ENCODE peak calls at places on chromosomes 11 and 22, in seven cellular contexts. One of them, this sample, is unnamed.

GRCh38 chr22:37173709-37174108 is 14.3 kb downstream of the C1QTNF6 start:
- DNase-seq in psoas muscle: peak
- DNase-seq in transverse colon: no peak
- DNase-seq in colonic mucosa: no peak
- DNase-seq in thoracic aorta: no peak
- DNase-seq in esophagus squamous epithelium: no peak
- DNase-seq in cardiac muscle cell: peak
- DNase-seq in this sample: no peak

GRCh38 chr11:47950396-47950795 is 30.0 kb upstream of the PTPRJ start:
- DNase-seq in psoas muscle: no peak
- DNase-seq in transverse colon: peak
- DNase-seq in colonic mucosa: no peak
- DNase-seq in thoracic aorta: no peak
- DNase-seq in esophagus squamous epithelium: no peak
- DNase-seq in cardiac muscle cell: peak
- DNase-seq in this sample: no peak

GRCh38 chr11:118785362-118785761 is 5.6 kb downstream of the DDX6 start:
- DNase-seq in psoas muscle: no peak
- DNase-seq in transverse colon: no peak
- DNase-seq in colonic mucosa: no peak
- DNase-seq in thoracic aorta: no peak
- DNase-seq in esophagus squamous epithelium: no peak
- DNase-seq in cardiac muscle cell: peak
- DNase-seq in this sample: no peak

GRCh38 chr11:75276696-75277095 is 36.1 kb downstream of the TPBGL start:
- DNase-seq in psoas muscle: no peak
- DNase-seq in transverse colon: no peak
- DNase-seq in colonic mucosa: no peak
- DNase-seq in thoracic aorta: no peak
- DNase-seq in esophagus squamous epithelium: no peak
- DNase-seq in cardiac muscle cell: no peak
- DNase-seq in this sample: peak

GRCh38 chr11:10695821-10696220 is 2.3 kb upstream of the IRAG1 start:
- DNase-seq in psoas muscle: no peak
- DNase-seq in transverse colon: no peak
- DNase-seq in colonic mucosa: no peak
- DNase-seq in thoracic aorta: no peak
- DNase-seq in esophagus squamous epithelium: no peak
- DNase-seq in cardiac muscle cell: no peak
- DNase-seq in this sample: no peak

GRCh38 chr11:8814209-8814922 is 96.6 kb upstream of the AKIP1 start:
- DNase-seq in psoas muscle: no peak
- DNase-seq in transverse colon: peak
- DNase-seq in colonic mucosa: peak
- DNase-seq in thoracic aorta: no peak
- DNase-seq in esophagus squamous epithelium: no peak
- DNase-seq in cardiac muscle cell: no peak
- DNase-seq in this sample: no peak

GRCh38 chr11:46309669-46310288 is 32.3 kb downstream of the CREB3L1 start:
- DNase-seq in psoas muscle: no peak
- DNase-seq in transverse colon: no peak
- DNase-seq in colonic mucosa: no peak
- DNase-seq in thoracic aorta: no peak
- DNase-seq in esophagus squamous epithelium: no peak
- DNase-seq in cardiac muscle cell: no peak
- DNase-seq in this sample: no peak

GRCh38 chr22:36358533-36359171 is 29.1 kb downstream of the MYH9 start:
- DNase-seq in psoas muscle: no peak
- DNase-seq in transverse colon: no peak
- DNase-seq in colonic mucosa: no peak
- DNase-seq in thoracic aorta: no peak
- DNase-seq in esophagus squamous epithelium: no peak
- DNase-seq in cardiac muscle cell: no peak
- DNase-seq in this sample: no peak

GRCh38 chr11:1880746-1881441 is 10.8 kb downstream of the PRR33 start:
- DNase-seq in psoas muscle: no peak
- DNase-seq in transverse colon: no peak
- DNase-seq in colonic mucosa: peak
- DNase-seq in thoracic aorta: no peak
- DNase-seq in esophagus squamous epithelium: no peak
- DNase-seq in cardiac muscle cell: no peak
- DNase-seq in this sample: no peak

GRCh38 chr11:80443177-80443576 is 1002.3 kb upstream of the TENM4 start:
- DNase-seq in psoas muscle: no peak
- DNase-seq in transverse colon: no peak
- DNase-seq in colonic mucosa: no peak
- DNase-seq in thoracic aorta: no peak
- DNase-seq in esophagus squamous epithelium: no peak
- DNase-seq in cardiac muscle cell: peak
- DNase-seq in this sample: no peak

GRCh38 chr11:69342588-69343330 is 48.8 kb downstream of the MYEOV start:
- DNase-seq in psoas muscle: no peak
- DNase-seq in transverse colon: no peak
- DNase-seq in colonic mucosa: peak
- DNase-seq in thoracic aorta: no peak
- DNase-seq in esophagus squamous epithelium: no peak
- DNase-seq in cardiac muscle cell: no peak
- DNase-seq in this sample: no peak

GRCh38 chr11:121886005-121886739 is 229.8 kb downstream of the BLID start:
- DNase-seq in psoas muscle: peak
- DNase-seq in transverse colon: no peak
- DNase-seq in colonic mucosa: no peak
- DNase-seq in thoracic aorta: no peak
- DNase-seq in esophagus squamous epithelium: no peak
- DNase-seq in cardiac muscle cell: peak
- DNase-seq in this sample: no peak

GRCh38 chr11:70220920-70221319 is 17.8 kb downstream of the FADD start:
- DNase-seq in psoas muscle: no peak
- DNase-seq in transverse colon: no peak
- DNase-seq in colonic mucosa: no peak
- DNase-seq in thoracic aorta: no peak
- DNase-seq in esophagus squamous epithelium: no peak
- DNase-seq in cardiac muscle cell: peak
- DNase-seq in this sample: no peak

GRCh38 chr11:3206922-3207204 is 11.8 kb downstream of the MRGPRG start:
- DNase-seq in psoas muscle: no peak
- DNase-seq in transverse colon: no peak
- DNase-seq in colonic mucosa: no peak
- DNase-seq in thoracic aorta: no peak
- DNase-seq in esophagus squamous epithelium: no peak
- DNase-seq in cardiac muscle cell: no peak
- DNase-seq in this sample: no peak

GRCh38 chr22:46415816-46416536 is 80.5 kb downstream of the TRMU start:
- DNase-seq in psoas muscle: no peak
- DNase-seq in transverse colon: no peak
- DNase-seq in colonic mucosa: no peak
- DNase-seq in thoracic aorta: no peak
- DNase-seq in esophagus squamous epithelium: no peak
- DNase-seq in cardiac muscle cell: peak
- DNase-seq in this sample: no peak

GRCh38 chr22:24920029-24920428 is 26.5 kb downstream of the LHFPL7 start:
- DNase-seq in psoas muscle: no peak
- DNase-seq in transverse colon: no peak
- DNase-seq in colonic mucosa: no peak
- DNase-seq in thoracic aorta: no peak
- DNase-seq in esophagus squamous epithelium: no peak
- DNase-seq in cardiac muscle cell: no peak
- DNase-seq in this sample: no peak

GRCh38 chr11:43555811-43556210 is 124.7 kb upstream of the HSD17B12 start:
- DNase-seq in psoas muscle: no peak
- DNase-seq in transverse colon: no peak
- DNase-seq in colonic mucosa: no peak
- DNase-seq in thoracic aorta: no peak
- DNase-seq in esophagus squamous epithelium: no peak
- DNase-seq in cardiac muscle cell: peak
- DNase-seq in this sample: no peak

GRCh38 chr11:21295508-21295907 is 626.1 kb downstream of the NELL1 start:
- DNase-seq in psoas muscle: no peak
- DNase-seq in transverse colon: no peak
- DNase-seq in colonic mucosa: no peak
- DNase-seq in thoracic aorta: no peak
- DNase-seq in esophagus squamous epithelium: no peak
- DNase-seq in cardiac muscle cell: peak
- DNase-seq in this sample: no peak

GRCh38 chr11:112044961-112045360 is 19.8 kb downstream of the DLAT start:
- DNase-seq in psoas muscle: no peak
- DNase-seq in transverse colon: no peak
- DNase-seq in colonic mucosa: no peak
- DNase-seq in thoracic aorta: no peak
- DNase-seq in esophagus squamous epithelium: no peak
- DNase-seq in cardiac muscle cell: no peak
- DNase-seq in this sample: no peak

GRCh38 chr22:37267661-37268413 is 14.5 kb upstream of the CYTH4 start:
- DNase-seq in psoas muscle: no peak
- DNase-seq in transverse colon: no peak
- DNase-seq in colonic mucosa: no peak
- DNase-seq in thoracic aorta: no peak
- DNase-seq in esophagus squamous epithelium: no peak
- DNase-seq in cardiac muscle cell: no peak
- DNase-seq in this sample: no peak

GRCh38 chr11:113986351-113987140 is 11.6 kb downstream of the HTR3A start:
- DNase-seq in psoas muscle: no peak
- DNase-seq in transverse colon: no peak
- DNase-seq in colonic mucosa: no peak
- DNase-seq in thoracic aorta: no peak
- DNase-seq in esophagus squamous epithelium: no peak
- DNase-seq in cardiac muscle cell: no peak
- DNase-seq in this sample: no peak

GRCh38 chr22:19984201-19984753 is 32.3 kb downstream of the ARVCF start:
- DNase-seq in psoas muscle: peak
- DNase-seq in transverse colon: no peak
- DNase-seq in colonic mucosa: no peak
- DNase-seq in thoracic aorta: peak
- DNase-seq in esophagus squamous epithelium: no peak
- DNase-seq in cardiac muscle cell: no peak
- DNase-seq in this sample: no peak

GRCh38 chr11:56045538-56045937 is 18.1 kb downstream of the OR5AS1 start:
- DNase-seq in psoas muscle: no peak
- DNase-seq in transverse colon: no peak
- DNase-seq in colonic mucosa: no peak
- DNase-seq in thoracic aorta: no peak
- DNase-seq in esophagus squamous epithelium: no peak
- DNase-seq in cardiac muscle cell: no peak
- DNase-seq in this sample: no peak

GRCh38 chr11:56048480-56048879 is 21.0 kb downstream of the OR5AS1 start:
- DNase-seq in psoas muscle: no peak
- DNase-seq in transverse colon: no peak
- DNase-seq in colonic mucosa: no peak
- DNase-seq in thoracic aorta: no peak
- DNase-seq in esophagus squamous epithelium: no peak
- DNase-seq in cardiac muscle cell: no peak
- DNase-seq in this sample: no peak
- TF ChIP-seq CTCF in psoas muscle: no peak
- TF ChIP-seq CTCF in transverse colon: no peak
- TF ChIP-seq CTCF in colonic mucosa: no peak
- TF ChIP-seq CTCF in thoracic aorta: no peak
- TF ChIP-seq CTCF in esophagus squamous epithelium: no peak
- TF ChIP-seq CTCF in cardiac muscle cell: no peak
- TF ChIP-seq CTCF in this sample: no peak

DNA sequence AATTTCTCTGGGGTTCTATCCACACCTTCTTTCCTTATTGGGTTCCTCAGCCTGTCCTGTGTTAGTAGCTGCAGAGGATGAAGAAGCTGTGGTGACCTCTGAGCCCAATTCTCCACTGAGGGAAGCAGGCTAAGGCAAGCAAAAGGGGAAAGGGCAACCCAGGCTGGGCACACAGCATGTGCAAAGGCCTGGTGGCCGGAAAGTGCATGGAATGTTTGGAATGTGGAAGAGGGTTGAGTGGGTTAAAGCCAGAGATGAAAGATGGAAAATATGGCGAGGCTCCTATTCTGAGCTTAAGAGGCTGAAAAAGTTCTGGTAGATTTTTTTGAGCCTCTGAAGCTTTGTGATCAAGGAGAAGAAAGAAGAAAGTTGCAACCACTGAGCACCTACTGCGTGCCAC is 247.1 kb downstream of the MIAT start:
- DNase-seq in psoas muscle: no peak
- DNase-seq in transverse colon: no peak
- DNase-seq in colonic mucosa: no peak
- DNase-seq in thoracic aorta: no peak
- DNase-seq in esophagus squamous epithelium: no peak
- DNase-seq in cardiac muscle cell: no peak
- DNase-seq in this sample: no peak
- H3K4me3 ChIP-seq in psoas muscle: no peak
- H3K4me3 ChIP-seq in transverse colon: no peak
- H3K4me3 ChIP-seq in colonic mucosa: no peak
- H3K4me3 ChIP-seq in thoracic aorta: no peak
- H3K4me3 ChIP-seq in esophagus squamous epithelium: no peak
- H3K4me3 ChIP-seq in cardiac muscle cell: no peak
- H3K4me3 ChIP-seq in this sample: no peak

GRCh38 chr22:42959472-42960145 is 55.3 kb downstream of the PACSIN2 start:
- DNase-seq in psoas muscle: peak
- DNase-seq in transverse colon: peak
- DNase-seq in colonic mucosa: peak
- DNase-seq in thoracic aorta: no peak
- DNase-seq in esophagus squamous epithelium: no peak
- DNase-seq in cardiac muscle cell: peak
- DNase-seq in this sample: peak

GRCh38 chr22:42955842-42956241 is 59.1 kb downstream of the PACSIN2 start:
- DNase-seq in psoas muscle: no peak
- DNase-seq in transverse colon: no peak
- DNase-seq in colonic mucosa: no peak
- DNase-seq in thoracic aorta: no peak
- DNase-seq in esophagus squamous epithelium: no peak
- DNase-seq in cardiac muscle cell: no peak
- DNase-seq in this sample: no peak

GRCh38 chr22:42958937-42959336 is 56.0 kb downstream of the PACSIN2 start:
- DNase-seq in psoas muscle: no peak
- DNase-seq in transverse colon: no peak
- DNase-seq in colonic mucosa: no peak
- DNase-seq in thoracic aorta: no peak
- DNase-seq in esophagus squamous epithelium: no peak
- DNase-seq in cardiac muscle cell: no peak
- DNase-seq in this sample: no peak

GRCh38 chr22:42957958-42958357 is 57.0 kb downstream of the PACSIN2 start:
- DNase-seq in psoas muscle: no peak
- DNase-seq in transverse colon: no peak
- DNase-seq in colonic mucosa: no peak
- DNase-seq in thoracic aorta: no peak
- DNase-seq in esophagus squamous epithelium: no peak
- DNase-seq in cardiac muscle cell: no peak
- DNase-seq in this sample: no peak

DNA sequence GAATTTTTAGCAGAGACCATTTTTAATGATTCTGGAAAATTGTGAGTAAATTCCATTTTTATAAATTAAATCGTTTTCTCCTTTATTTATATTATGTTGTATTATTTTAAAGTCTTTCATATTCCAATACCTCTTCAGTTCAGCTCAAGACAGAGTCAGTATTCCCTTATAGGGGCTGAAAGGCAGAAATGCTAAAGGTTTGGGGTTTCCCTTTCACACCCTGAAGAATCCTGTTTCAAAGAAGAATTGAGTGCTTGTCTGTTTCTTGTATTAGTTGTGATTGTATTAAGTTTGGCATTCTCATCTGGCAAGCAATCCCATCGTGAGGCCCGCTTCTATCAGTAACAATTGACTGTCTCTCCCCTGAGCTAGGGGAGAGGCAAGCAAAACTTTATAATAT is 57.4 kb downstream of the PACSIN2 start:
- DNase-seq in psoas muscle: no peak
- DNase-seq in transverse colon: no peak
- DNase-seq in colonic mucosa: no peak
- DNase-seq in thoracic aorta: no peak
- DNase-seq in esophagus squamous epithelium: no peak
- DNase-seq in cardiac muscle cell: no peak
- DNase-seq in this sample: no peak
- H3K27ac ChIP-seq in psoas muscle: no peak
- H3K27ac ChIP-seq in transverse colon: peak
- H3K27ac ChIP-seq in colonic mucosa: no peak
- H3K27ac ChIP-seq in thoracic aorta: no peak
- H3K27ac ChIP-seq in esophagus squamous epithelium: peak
- H3K27ac ChIP-seq in cardiac muscle cell: no peak
- H3K27ac ChIP-seq in this sample: no peak

GRCh38 chr11:34565417-34566208 is 52.0 kb upstream of the ELF5 start:
- DNase-seq in psoas muscle: no peak
- DNase-seq in transverse colon: no peak
- DNase-seq in colonic mucosa: peak
- DNase-seq in thoracic aorta: no peak
- DNase-seq in esophagus squamous epithelium: no peak
- DNase-seq in cardiac muscle cell: no peak
- DNase-seq in this sample: no peak
- TF ChIP-seq CTCF in psoas muscle: no peak
- TF ChIP-seq CTCF in transverse colon: peak
- TF ChIP-seq CTCF in colonic mucosa: peak
- TF ChIP-seq CTCF in thoracic aorta: no peak
- TF ChIP-seq CTCF in esophagus squamous epithelium: no peak
- TF ChIP-seq CTCF in cardiac muscle cell: peak
- TF ChIP-seq CTCF in this sample: peak

This sample was measured in stomach.